ENCODE peak calls at places on chromosomes 6 and 20, in ten cellular contexts. One of them, this sample, is unnamed.

GRCh38 chr20:64035066-64035932 is 683 bp upstream of the C20orf204 start:
- DNase-seq in MM.1S: no peak
- DNase-seq in aorta: no peak
- DNase-seq in activated CD8-positive, alpha-beta memory T cell treated with anti-CD3 and anti-CD28 coated beads, Interleukin-2, amount 50 U/mL, for 4 hours: peak
- DNase-seq in nephron progenitor cell: no peak
- DNase-seq in foreskin fibroblast: no peak
- DNase-seq in stimulated activated CD8-positive, alpha-beta memory T cell treated with anti-CD3 and anti-CD28 coated beads, Interleukin-4, amount 100 ng/mL, for 24 hours: no peak
- DNase-seq in endothelial cell of umbilical vein: no peak
- DNase-seq in AG04450: no peak
- DNase-seq in HFFc6: no peak
- DNase-seq in this sample: no peak

GRCh38 chr6:39812853-39813533 is 20.8 kb downstream of the DAAM2 start:
- DNase-seq in MM.1S: peak
- DNase-seq in aorta: no peak
- DNase-seq in activated CD8-positive, alpha-beta memory T cell treated with anti-CD3 and anti-CD28 coated beads, Interleukin-2, amount 50 U/mL, for 4 hours: no peak
- DNase-seq in nephron progenitor cell: no peak
- DNase-seq in foreskin fibroblast: peak
- DNase-seq in stimulated activated CD8-positive, alpha-beta memory T cell treated with anti-CD3 and anti-CD28 coated beads, Interleukin-4, amount 100 ng/mL, for 24 hours: no peak
- DNase-seq in endothelial cell of umbilical vein: no peak
- DNase-seq in AG04450: no peak
- DNase-seq in HFFc6: peak
- DNase-seq in this sample: no peak

GRCh38 chr6:7939186-7939863 is 28.7 kb upstream of the TXNDC5 start:
- DNase-seq in MM.1S: no peak
- DNase-seq in aorta: no peak
- DNase-seq in activated CD8-positive, alpha-beta memory T cell treated with anti-CD3 and anti-CD28 coated beads, Interleukin-2, amount 50 U/mL, for 4 hours: no peak
- DNase-seq in nephron progenitor cell: no peak
- DNase-seq in foreskin fibroblast: peak
- DNase-seq in stimulated activated CD8-positive, alpha-beta memory T cell treated with anti-CD3 and anti-CD28 coated beads, Interleukin-4, amount 100 ng/mL, for 24 hours: no peak
- DNase-seq in endothelial cell of umbilical vein: peak
- DNase-seq in AG04450: no peak
- DNase-seq in HFFc6: no peak
- DNase-seq in this sample: no peak

GRCh38 chr20:44345147-44345546 is 8.3 kb downstream of the R3HDML start:
- DNase-seq in MM.1S: no peak
- DNase-seq in aorta: no peak
- DNase-seq in activated CD8-positive, alpha-beta memory T cell treated with anti-CD3 and anti-CD28 coated beads, Interleukin-2, amount 50 U/mL, for 4 hours: no peak
- DNase-seq in nephron progenitor cell: no peak
- DNase-seq in foreskin fibroblast: no peak
- DNase-seq in stimulated activated CD8-positive, alpha-beta memory T cell treated with anti-CD3 and anti-CD28 coated beads, Interleukin-4, amount 100 ng/mL, for 24 hours: no peak
- DNase-seq in endothelial cell of umbilical vein: no peak
- DNase-seq in AG04450: no peak
- DNase-seq in HFFc6: no peak
- DNase-seq in this sample: no peak

GRCh38 chr20:17343631-17344447 is 117.0 kb downstream of the PCSK2 start:
- DNase-seq in MM.1S: no peak
- DNase-seq in aorta: no peak
- DNase-seq in activated CD8-positive, alpha-beta memory T cell treated with anti-CD3 and anti-CD28 coated beads, Interleukin-2, amount 50 U/mL, for 4 hours: no peak
- DNase-seq in nephron progenitor cell: no peak
- DNase-seq in foreskin fibroblast: peak
- DNase-seq in stimulated activated CD8-positive, alpha-beta memory T cell treated with anti-CD3 and anti-CD28 coated beads, Interleukin-4, amount 100 ng/mL, for 24 hours: no peak
- DNase-seq in endothelial cell of umbilical vein: no peak
- DNase-seq in AG04450: no peak
- DNase-seq in HFFc6: no peak
- DNase-seq in this sample: no peak

GRCh38 chr20:47951521-47951951 is 166.3 kb upstream of the SULF2 start:
- DNase-seq in MM.1S: no peak
- DNase-seq in aorta: no peak
- DNase-seq in activated CD8-positive, alpha-beta memory T cell treated with anti-CD3 and anti-CD28 coated beads, Interleukin-2, amount 50 U/mL, for 4 hours: no peak
- DNase-seq in nephron progenitor cell: no peak
- DNase-seq in foreskin fibroblast: no peak
- DNase-seq in stimulated activated CD8-positive, alpha-beta memory T cell treated with anti-CD3 and anti-CD28 coated beads, Interleukin-4, amount 100 ng/mL, for 24 hours: no peak
- DNase-seq in endothelial cell of umbilical vein: peak
- DNase-seq in AG04450: no peak
- DNase-seq in HFFc6: no peak
- DNase-seq in this sample: no peak

GRCh38 chr20:15902493-15902892 is 670.8 kb downstream of the KIF16B start:
- DNase-seq in MM.1S: no peak
- DNase-seq in aorta: no peak
- DNase-seq in activated CD8-positive, alpha-beta memory T cell treated with anti-CD3 and anti-CD28 coated beads, Interleukin-2, amount 50 U/mL, for 4 hours: no peak
- DNase-seq in nephron progenitor cell: peak
- DNase-seq in foreskin fibroblast: no peak
- DNase-seq in stimulated activated CD8-positive, alpha-beta memory T cell treated with anti-CD3 and anti-CD28 coated beads, Interleukin-4, amount 100 ng/mL, for 24 hours: no peak
- DNase-seq in endothelial cell of umbilical vein: peak
- DNase-seq in AG04450: no peak
- DNase-seq in HFFc6: no peak
- DNase-seq in this sample: no peak

GRCh38 chr6:169799474-169799926 is 48.1 kb downstream of the ERMARD start:
- DNase-seq in MM.1S: no peak
- DNase-seq in aorta: no peak
- DNase-seq in activated CD8-positive, alpha-beta memory T cell treated with anti-CD3 and anti-CD28 coated beads, Interleukin-2, amount 50 U/mL, for 4 hours: no peak
- DNase-seq in nephron progenitor cell: no peak
- DNase-seq in foreskin fibroblast: no peak
- DNase-seq in stimulated activated CD8-positive, alpha-beta memory T cell treated with anti-CD3 and anti-CD28 coated beads, Interleukin-4, amount 100 ng/mL, for 24 hours: no peak
- DNase-seq in endothelial cell of umbilical vein: no peak
- DNase-seq in AG04450: no peak
- DNase-seq in HFFc6: no peak
- DNase-seq in this sample: no peak

GRCh38 chr6:7938562-7939185 is 28.1 kb upstream of the TXNDC5 start:
- DNase-seq in MM.1S: no peak
- DNase-seq in aorta: no peak
- DNase-seq in activated CD8-positive, alpha-beta memory T cell treated with anti-CD3 and anti-CD28 coated beads, Interleukin-2, amount 50 U/mL, for 4 hours: no peak
- DNase-seq in nephron progenitor cell: no peak
- DNase-seq in foreskin fibroblast: no peak
- DNase-seq in stimulated activated CD8-positive, alpha-beta memory T cell treated with anti-CD3 and anti-CD28 coated beads, Interleukin-4, amount 100 ng/mL, for 24 hours: no peak
- DNase-seq in endothelial cell of umbilical vein: peak
- DNase-seq in AG04450: no peak
- DNase-seq in HFFc6: no peak
- DNase-seq in this sample: no peak

GRCh38 chr6:131787079-131787478 is 20.7 kb upstream of the ENPP1 start:
- DNase-seq in MM.1S: no peak
- DNase-seq in aorta: no peak
- DNase-seq in activated CD8-positive, alpha-beta memory T cell treated with anti-CD3 and anti-CD28 coated beads, Interleukin-2, amount 50 U/mL, for 4 hours: no peak
- DNase-seq in nephron progenitor cell: no peak
- DNase-seq in foreskin fibroblast: peak
- DNase-seq in stimulated activated CD8-positive, alpha-beta memory T cell treated with anti-CD3 and anti-CD28 coated beads, Interleukin-4, amount 100 ng/mL, for 24 hours: no peak
- DNase-seq in endothelial cell of umbilical vein: no peak
- DNase-seq in AG04450: no peak
- DNase-seq in HFFc6: peak
- DNase-seq in this sample: no peak

GRCh38 chr6:99350573-99350972 is 1.1 kb upstream of the FAXC start:
- DNase-seq in MM.1S: no peak
- DNase-seq in aorta: no peak
- DNase-seq in activated CD8-positive, alpha-beta memory T cell treated with anti-CD3 and anti-CD28 coated beads, Interleukin-2, amount 50 U/mL, for 4 hours: no peak
- DNase-seq in nephron progenitor cell: peak
- DNase-seq in foreskin fibroblast: no peak
- DNase-seq in stimulated activated CD8-positive, alpha-beta memory T cell treated with anti-CD3 and anti-CD28 coated beads, Interleukin-4, amount 100 ng/mL, for 24 hours: no peak
- DNase-seq in endothelial cell of umbilical vein: no peak
- DNase-seq in AG04450: no peak
- DNase-seq in HFFc6: no peak
- DNase-seq in this sample: no peak

GRCh38 chr6:19538086-19538485 is 299.1 kb upstream of the ID4 start:
- DNase-seq in MM.1S: peak
- DNase-seq in aorta: no peak
- DNase-seq in activated CD8-positive, alpha-beta memory T cell treated with anti-CD3 and anti-CD28 coated beads, Interleukin-2, amount 50 U/mL, for 4 hours: no peak
- DNase-seq in nephron progenitor cell: no peak
- DNase-seq in foreskin fibroblast: no peak
- DNase-seq in stimulated activated CD8-positive, alpha-beta memory T cell treated with anti-CD3 and anti-CD28 coated beads, Interleukin-4, amount 100 ng/mL, for 24 hours: no peak
- DNase-seq in endothelial cell of umbilical vein: no peak
- DNase-seq in AG04450: no peak
- DNase-seq in HFFc6: no peak
- DNase-seq in this sample: peak

GRCh38 chr20:7585126-7585679 is 355.1 kb downstream of the HAO1 start:
- DNase-seq in MM.1S: no peak
- DNase-seq in aorta: no peak
- DNase-seq in activated CD8-positive, alpha-beta memory T cell treated with anti-CD3 and anti-CD28 coated beads, Interleukin-2, amount 50 U/mL, for 4 hours: no peak
- DNase-seq in nephron progenitor cell: no peak
- DNase-seq in foreskin fibroblast: peak
- DNase-seq in stimulated activated CD8-positive, alpha-beta memory T cell treated with anti-CD3 and anti-CD28 coated beads, Interleukin-4, amount 100 ng/mL, for 24 hours: no peak
- DNase-seq in endothelial cell of umbilical vein: no peak
- DNase-seq in AG04450: no peak
- DNase-seq in HFFc6: no peak
- DNase-seq in this sample: no peak

GRCh38 chr20:4740774-4741431 is 19.2 kb downstream of the PRND start:
- DNase-seq in MM.1S: peak
- DNase-seq in aorta: peak
- DNase-seq in activated CD8-positive, alpha-beta memory T cell treated with anti-CD3 and anti-CD28 coated beads, Interleukin-2, amount 50 U/mL, for 4 hours: peak
- DNase-seq in nephron progenitor cell: peak
- DNase-seq in foreskin fibroblast: peak
- DNase-seq in stimulated activated CD8-positive, alpha-beta memory T cell treated with anti-CD3 and anti-CD28 coated beads, Interleukin-4, amount 100 ng/mL, for 24 hours: peak
- DNase-seq in endothelial cell of umbilical vein: peak
- DNase-seq in AG04450: no peak
- DNase-seq in HFFc6: no peak
- DNase-seq in this sample: peak

GRCh38 chr6:3383525-3383924 is 73.3 kb downstream of the SLC22A23 start:
- DNase-seq in MM.1S: no peak
- DNase-seq in aorta: no peak
- DNase-seq in activated CD8-positive, alpha-beta memory T cell treated with anti-CD3 and anti-CD28 coated beads, Interleukin-2, amount 50 U/mL, for 4 hours: no peak
- DNase-seq in nephron progenitor cell: no peak
- DNase-seq in foreskin fibroblast: peak
- DNase-seq in stimulated activated CD8-positive, alpha-beta memory T cell treated with anti-CD3 and anti-CD28 coated beads, Interleukin-4, amount 100 ng/mL, for 24 hours: no peak
- DNase-seq in endothelial cell of umbilical vein: no peak
- DNase-seq in AG04450: no peak
- DNase-seq in HFFc6: no peak
- DNase-seq in this sample: peak

GRCh38 chr6:16690244-16691142 is 70.8 kb downstream of the ATXN1 start:
- DNase-seq in MM.1S: no peak
- DNase-seq in aorta: no peak
- DNase-seq in activated CD8-positive, alpha-beta memory T cell treated with anti-CD3 and anti-CD28 coated beads, Interleukin-2, amount 50 U/mL, for 4 hours: no peak
- DNase-seq in nephron progenitor cell: no peak
- DNase-seq in foreskin fibroblast: peak
- DNase-seq in stimulated activated CD8-positive, alpha-beta memory T cell treated with anti-CD3 and anti-CD28 coated beads, Interleukin-4, amount 100 ng/mL, for 24 hours: no peak
- DNase-seq in endothelial cell of umbilical vein: no peak
- DNase-seq in AG04450: no peak
- DNase-seq in HFFc6: no peak
- DNase-seq in this sample: no peak